ENCODE peak calls at places on chromosomes 13 and 19, in seven cellular contexts. B is left ventricle myocardium inferior; Y is colonic mucosa; O is A549; K is testis; F is fibroblast of lung; G is CD8-positive, alpha-beta T cell. W is an unnamed sample.

GRCh38 chr13:74966814-74967213 is 515.2 kb downstream of the TBC1D4 start:
- DNase-seq in F (peak), G (no peak), K (no peak), Y (no peak), B (no peak), O (no peak), W (no peak)

GRCh38 chr13:48493851-48494250 is 39.0 kb downstream of the RCBTB2 start:
- DNase-seq in O (no peak), K (no peak), F (peak), B (no peak), G (no peak), Y (no peak), W (peak)

GRCh38 chr13:100724568-100724967 is 50.0 kb upstream of the TMTC4 start:
- DNase-seq in B (no peak), Y (no peak), K (no peak), G (no peak), F (no peak), O (no peak), W (no peak)

GRCh38 chr19:46720516-46721239 is 3.8 kb upstream of the PRKD2 start:
- DNase-seq in F (no peak), B (no peak), G (no peak), K (no peak), O (no peak), Y (no peak), W (no peak)

GRCh38 chr13:75489502-75490263 is 7.7 kb upstream of the TBC1D4 start:
- DNase-seq in G (no peak), Y (peak), F (peak), K (peak), B (no peak), O (no peak), W (peak)

GRCh38 chr13:27588405-27588804 is 31.9 kb downstream of the LNX2 start:
- DNase-seq in K (no peak), B (no peak), O (no peak), F (no peak), G (no peak), Y (no peak), W (no peak)

GRCh38 chr19:7916137-7916907 is 1.7 kb downstream of the TGFBR3L start:
- DNase-seq in F (no peak), Y (no peak), B (no peak), K (no peak), G (no peak), O (no peak), W (no peak)

GRCh38 chr13:95067303-95067702 is 233.9 kb downstream of the ABCC4 start:
- DNase-seq in B (no peak), F (peak), G (no peak), O (no peak), K (no peak), Y (no peak), W (no peak)

GRCh38 chr13:32174366-32174765 is 140.8 kb downstream of the ZAR1L start:
- DNase-seq in Y (no peak), K (no peak), G (no peak), O (no peak), F (no peak), B (no peak), W (no peak)

GRCh38 chr13:20058476-20058875 is 99.9 kb downstream of the ZMYM2 start:
- DNase-seq in O (no peak), K (no peak), F (no peak), G (no peak), B (no peak), Y (no peak), W (no peak)

GRCh38 chr13:28012896-28013295 is 24.4 kb upstream of the URAD start:
- DNase-seq in Y (no peak), F (no peak), G (no peak), O (no peak), B (no peak), K (no peak), W (no peak)

GRCh38 chr13:27770809-27771208 is 21.5 kb upstream of the GSX1 start:
- DNase-seq in F (peak), G (no peak), K (no peak), Y (peak), O (peak), B (no peak), W (no peak)

GRCh38 chr19:54178581-54179261 is 5.8 kb upstream of the TMC4 start:
- DNase-seq in K (peak), B (no peak), G (no peak), F (no peak), O (no peak), Y (peak), W (no peak)

GRCh38 chr13:24192036-24192810 is 31.7 kb downstream of the SPATA13 start:
- DNase-seq in B (no peak), O (no peak), G (no peak), Y (no peak), F (no peak), K (no peak), W (no peak)

GRCh38 chr19:40247178-40247577 is 20.7 kb upstream of the CCNP start:
- DNase-seq in G (no peak), B (no peak), F (no peak), K (no peak), Y (no peak), O (no peak), W (no peak)

GRCh38 chr13:108897955-108898354 is 268.5 kb downstream of the MYO16 start:
- DNase-seq in F (no peak), B (no peak), K (no peak), Y (no peak), G (no peak), O (no peak), W (no peak)

GRCh38 chr19:35107541-35107939 is 8.1 kb upstream of the FXYD3 start:
- DNase-seq in O (no peak), F (peak), B (no peak), Y (peak), K (no peak), G (no peak), W (no peak)

GRCh38 chr19:17294051-17294891 is 9.0 kb downstream of the ABHD8 start:
- DNase-seq in F (no peak), K (peak), G (no peak), Y (peak), B (no peak), O (peak), W (no peak)

GRCh38 chr13:34156841-34157365 is 339.0 kb downstream of the RFC3 start:
- DNase-seq in Y (peak), B (peak), G (no peak), O (peak), F (peak), K (peak), W (peak)

GRCh38 chr19:39307233-39307821 is 11.1 kb downstream of the IFNL1 start:
- DNase-seq in Y (peak), K (no peak), B (no peak), F (no peak), O (no peak), G (no peak), W (no peak)

GRCh38 chr13:73835138-73835721 is 299.0 kb downstream of the KLF12 start:
- DNase-seq in G (no peak), F (peak), B (no peak), Y (no peak), O (peak), K (no peak), W (peak)

GRCh38 chr19:40217027-40217810 is 965 bp downstream of the TTC9B start:
- DNase-seq in B (no peak), G (no peak), F (no peak), Y (peak), K (peak), O (peak), W (no peak)

GRCh38 chr19:2841858-2842574 is 741 bp downstream of the ZNF555 start:
- DNase-seq in B (peak), K (no peak), F (no peak), G (no peak), O (no peak), Y (no peak), W (no peak)

GRCh38 chr13:61253105-61253877 is 162.4 kb downstream of the PCDH20 start:
- DNase-seq in K (no peak), O (no peak), Y (no peak), F (no peak), B (no peak), G (no peak), W (no peak)

GRCh38 chr13:77544365-77544764 is 8.9 kb downstream of the SCEL start:
- DNase-seq in B (peak), F (peak), K (peak), G (no peak), Y (peak), O (no peak), W (no peak)

GRCh38 chr13:29515372-29515771 is 80.1 kb downstream of the SLC7A1 start:
- DNase-seq in O (no peak), G (no peak), K (no peak), Y (no peak), F (no peak), B (no peak), W (no peak)

GRCh38 chr13:28753208-28753892 is 34.6 kb upstream of the SLC46A3 start:
- DNase-seq in G (no peak), K (peak), O (peak), F (peak), B (peak), Y (peak), W (peak)

GRCh38 chr19:39284032-39284431 is 12.2 kb upstream of the IFNL1 start:
- DNase-seq in O (no peak), G (no peak), K (no peak), F (no peak), Y (no peak), B (no peak), W (no peak)

GRCh38 chr13:72970301-72970880 is 88.4 kb upstream of the KLF5 start:
- DNase-seq in O (no peak), G (no peak), Y (no peak), F (no peak), B (no peak), K (no peak), W (no peak)

GRCh38 chr13:40494932-40495619 is 171.4 kb downstream of the FOXO1 start:
- DNase-seq in B (no peak), Y (no peak), K (no peak), F (no peak), O (no peak), G (no peak), W (no peak)

GRCh38 chr13:59766236-59766635 is 397.5 kb downstream of the DIAPH3 start:
- DNase-seq in O (no peak), B (no peak), G (no peak), F (no peak), Y (no peak), K (no peak), W (no peak)

GRCh38 chr13:77383097-77383496 is 56.2 kb upstream of the MYCBP2 start:
- DNase-seq in G (no peak), F (no peak), K (no peak), O (no peak), B (no peak), Y (no peak), W (no peak)

GRCh38 chr13:97749174-97749573 is 204.3 kb upstream of the IPO5 start:
- DNase-seq in B (no peak), G (no peak), Y (no peak), O (peak), K (peak), F (no peak), W (no peak)

GRCh38 chr19:10061717-10062310 is 24.3 kb upstream of the SHFL start:
- DNase-seq in K (no peak), Y (no peak), B (no peak), G (no peak), O (no peak), F (no peak), W (no peak)

GRCh38 chr19:39428309-39429112 is 7.2 kb downstream of the RPS16 start:
- DNase-seq in B (peak), O (peak), Y (peak), K (peak), G (no peak), F (peak), W (peak)

GRCh38 chr19:4374451-4375163 is 25.7 kb downstream of the SH3GL1 start:
- DNase-seq in K (peak), G (no peak), F (peak), O (peak), B (peak), Y (peak), W (peak)
- TF ChIP-seq CTCF in K (no peak), G (no peak), F (peak), O (peak), B (peak), Y (no peak), W (peak)

GRCh38 chr13:99717959-99718674 is 216.8 kb downstream of the TM9SF2 start:
- DNase-seq in O (no peak), F (no peak), K (no peak), Y (no peak), B (no peak), G (no peak), W (no peak)
- H3K4me3 ChIP-seq in O (no peak), F (no peak), K (no peak), Y (no peak), B (no peak), G (no peak), W (no peak)

DNA sequence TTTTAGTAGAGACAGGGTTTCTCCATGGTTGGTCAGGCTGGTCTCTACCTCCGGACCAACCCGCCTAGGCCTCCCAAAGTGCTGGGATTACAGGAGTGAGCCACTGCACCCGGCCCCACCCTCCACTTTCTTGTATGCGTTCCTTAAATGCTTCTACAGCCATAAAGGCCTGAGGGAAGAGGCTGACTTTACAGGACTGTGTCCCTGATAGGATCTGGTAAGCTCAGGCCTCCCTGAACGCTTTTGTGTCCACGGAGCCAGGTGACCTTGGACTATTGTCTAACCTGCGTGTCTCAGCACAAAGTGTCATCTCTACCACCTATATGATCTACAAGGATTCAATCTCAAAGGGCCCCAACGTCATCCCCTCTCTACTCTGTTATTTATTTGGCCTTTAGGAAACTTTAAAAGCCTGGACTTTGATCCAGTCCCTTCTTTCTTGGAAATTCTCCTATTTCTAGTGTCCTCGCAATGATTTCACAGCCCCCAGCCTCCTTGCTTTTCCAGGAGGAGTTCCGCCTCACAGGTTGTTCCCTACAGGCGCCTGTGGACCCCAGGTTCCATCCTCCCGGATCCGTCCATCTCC is 701 bp downstream of the ZNF552 start:
- DNase-seq in O (no peak), B (no peak), K (no peak), F (no peak), G (no peak), Y (peak), W (no peak)
- TF ChIP-seq CTCF in O (no peak), B (no peak), K (no peak), F (no peak), G (no peak), Y (no peak), W (no peak)

DNA sequence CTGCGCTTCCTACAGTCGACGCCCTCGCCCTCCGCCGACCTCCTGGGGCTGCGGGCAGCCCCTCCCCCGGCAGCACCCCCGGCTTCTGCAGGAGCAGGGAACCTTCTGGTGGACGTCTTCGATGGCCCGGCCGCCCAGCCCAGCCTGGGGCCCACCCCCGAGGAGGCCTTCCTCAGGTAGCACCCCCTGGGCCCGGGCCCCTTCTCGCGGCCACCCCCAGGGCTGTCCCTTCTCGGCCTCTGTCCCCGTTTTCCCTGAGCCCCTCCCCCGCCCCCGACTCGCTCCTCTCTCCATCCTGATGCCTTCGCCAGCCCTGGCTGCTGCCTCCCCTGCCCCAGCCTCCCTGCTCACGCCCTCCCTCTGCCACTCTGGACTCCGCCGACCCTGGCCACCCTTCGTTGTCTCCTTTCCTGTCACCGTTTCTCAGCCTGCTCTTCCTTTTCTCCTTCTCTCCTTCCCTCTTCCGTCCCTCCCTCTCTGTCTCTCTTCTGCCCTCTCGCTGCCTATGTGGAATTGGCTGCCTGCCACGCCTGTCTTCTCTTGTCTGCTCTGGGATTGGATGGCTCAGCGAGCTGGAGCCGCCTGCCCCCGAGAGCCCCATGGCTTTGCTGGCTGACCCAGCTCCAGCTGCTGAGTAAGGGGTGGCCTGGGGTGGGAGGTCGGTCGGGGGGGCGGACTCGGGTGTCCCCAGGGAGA is 11.0 kb downstream of the FUZ start:
- DNase-seq in G (no peak), O (no peak), B (peak), K (peak), Y (peak), F (peak), W (no peak)
- H3K4me3 ChIP-seq in G (no peak), O (no peak), B (peak), K (peak), Y (peak), F (peak), W (no peak)

GRCh38 chr13:113406321-113407102 is 42.6 kb upstream of the GRTP1 start:
- DNase-seq in Y (no peak), G (no peak), O (no peak), F (no peak), B (no peak), K (no peak), W (no peak)

GRCh38 chr13:113404366-113404722 is 40.4 kb upstream of the GRTP1 start:
- DNase-seq in F (no peak), Y (no peak), K (no peak), O (no peak), G (no peak), B (no peak), W (no peak)

GRCh38 chr13:113403255-113404104 is 39.5 kb upstream of the GRTP1 start:
- DNase-seq in O (no peak), B (no peak), G (no peak), K (no peak), F (no peak), Y (no peak), W (no peak)

GRCh38 chr13:113405481-113406300 is 41.8 kb upstream of the GRTP1 start:
- DNase-seq in O (no peak), K (no peak), B (no peak), F (peak), Y (no peak), G (no peak), W (no peak)

DNA sequence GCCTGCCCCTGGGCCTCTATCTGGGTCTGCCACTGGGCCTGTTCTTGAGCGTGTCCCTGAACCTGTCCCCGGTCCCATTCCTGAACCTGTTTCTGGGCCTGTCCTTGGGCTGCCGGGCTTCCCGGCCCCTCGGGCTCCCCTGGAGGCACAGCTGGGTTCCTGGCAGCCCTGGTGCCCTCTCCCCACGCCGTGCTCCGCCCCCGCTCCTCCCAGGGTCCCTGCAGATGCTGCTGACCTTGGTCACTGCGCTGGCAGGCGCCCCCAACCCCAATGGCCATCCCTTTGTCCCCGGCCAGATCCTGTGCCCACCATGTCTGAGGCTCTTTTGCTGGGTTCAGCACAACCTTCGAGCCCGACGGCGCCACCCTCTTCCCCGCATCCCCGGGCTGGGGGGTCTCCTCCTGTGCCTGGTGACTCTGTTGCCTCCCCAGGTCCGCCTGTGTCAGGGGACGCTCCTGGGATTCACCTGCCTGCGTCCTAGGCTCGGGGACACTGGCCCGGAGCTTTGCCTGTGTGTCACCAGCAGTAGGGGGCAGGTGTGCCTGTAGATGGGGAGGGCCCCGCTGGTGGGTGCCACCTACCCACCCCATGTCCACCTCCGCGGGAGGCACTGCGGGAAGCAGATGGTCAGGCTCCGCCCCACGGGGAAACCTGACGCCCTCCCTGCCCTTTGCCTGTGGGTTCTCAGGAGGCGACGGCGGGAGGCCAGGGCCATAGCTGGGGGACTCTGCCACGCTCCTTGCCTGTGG is 41.0 kb upstream of the GRTP1 start:
- DNase-seq in G (no peak), B (no peak), K (no peak), Y (no peak), F (no peak), O (no peak), W (no peak)
- TF ChIP-seq CTCF in G (no peak), B (no peak), K (no peak), Y (no peak), F (no peak), O (no peak), W (no peak)

DNA sequence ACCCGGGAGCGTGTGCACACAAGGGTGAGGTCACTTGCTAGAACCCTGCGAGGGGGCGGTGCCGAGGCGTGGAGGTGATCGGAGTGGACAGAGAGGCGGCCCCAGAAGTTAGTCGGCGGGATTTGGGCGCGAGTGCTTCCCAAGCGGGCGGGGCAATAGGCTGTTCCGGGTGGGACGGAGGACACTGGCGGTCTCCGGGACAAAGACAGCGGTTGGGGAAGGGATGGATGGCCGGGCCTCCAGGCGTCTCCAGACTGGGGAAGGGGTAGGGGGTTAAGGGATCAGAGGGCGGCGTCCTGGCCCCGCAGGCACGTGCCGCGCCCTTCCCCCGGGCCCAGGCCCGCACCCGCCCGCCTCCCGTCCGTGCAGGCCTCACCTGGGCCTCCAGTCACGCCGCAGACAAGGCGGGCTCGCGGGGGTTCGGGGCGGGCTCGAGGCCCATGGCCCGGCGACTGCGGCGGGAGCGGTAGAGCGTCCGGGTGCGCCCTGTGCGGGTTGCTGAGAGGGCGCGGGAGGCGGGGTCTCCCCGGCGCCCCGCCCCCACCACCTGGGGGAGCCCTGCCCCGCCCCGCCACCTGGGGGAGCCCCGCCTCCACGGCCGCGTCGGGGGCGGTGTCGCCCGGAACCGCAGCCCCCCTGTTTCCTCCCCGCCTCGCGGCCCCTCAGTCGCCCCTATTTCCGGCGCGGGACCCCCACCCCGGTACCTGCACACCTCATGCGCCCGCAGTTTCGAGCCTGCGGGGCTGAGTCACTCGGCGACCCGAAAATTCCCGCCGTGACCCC is at the start of gene LPAR2:
- DNase-seq in O (peak), B (no peak), F (no peak), G (peak), K (peak), Y (peak), W (no peak)
- H3K4me3 ChIP-seq in O (peak), B (peak), F (no peak), G (peak), K (peak), Y (peak), W (no peak)

W was measured in AG09309.